ENCODE peak calls at places on chromosomes 11 and 22, in six cellular contexts. W, J, H, R, P and L are unnamed samples.

GRCh38 chr11:47659273-47659672 is 16.9 kb upstream of the MTCH2 start:
- DNase-seq in W (peak; percentile 26), J (no peak), H (no peak), R (no peak), P (no peak), L (no peak)

GRCh38 chr22:29308791-29309262 is 2.4 kb downstream of the GAS2L1 start:
- DNase-seq in W (peak; percentile 65), J (no peak), H (no peak), R (no peak), P (no peak), L (no peak)

GRCh38 chr11:46315033-46315738 is 32.1 kb upstream of the DGKZ start:
- DNase-seq in W (peak; percentile 71), J (peak; percentile 86), H (peak; percentile 70), R (peak; percentile 79), P (peak; percentile 95), L (peak; percentile 64)

GRCh38 chr11:44005076-44005800 is 42.5 kb upstream of the ACCSL start:
- DNase-seq in W (no peak), J (no peak), H (peak; percentile 54), R (no peak), P (no peak), L (no peak)

GRCh38 chr11:69931060-69931910 is 112.1 kb upstream of the FGF3 start:
- DNase-seq in W (no peak), J (no peak), H (peak; percentile 21), R (no peak), P (no peak), L (no peak)

GRCh38 chr11:34897171-34897870 is 18.9 kb downstream of the APIP start:
- DNase-seq in W (no peak), J (no peak), H (no peak), R (no peak), P (no peak), L (no peak)

GRCh38 chr22:32307617-32308016 is 50.0 kb upstream of the RFPL3 start:
- DNase-seq in W (no peak), J (no peak), H (no peak), R (no peak), P (no peak), L (no peak)

GRCh38 chr22:23518381-23519187 is 61.5 kb downstream of the IGLL1 start:
- DNase-seq in W (no peak), J (no peak), H (no peak), R (no peak), P (no peak), L (peak; percentile 23)

GRCh38 chr11:85299247-85299646 is 327.9 kb downstream of the DLG2 start:
- DNase-seq in W (no peak), J (no peak), H (no peak), R (no peak), P (no peak), L (no peak)

GRCh38 chr11:77086521-77087472 is 15.8 kb upstream of the OMP start:
- DNase-seq in W (no peak), J (no peak), H (peak; percentile 80), R (peak; percentile 52), P (no peak), L (no peak)

GRCh38 chr11:74154621-74155281 is 16.1 kb downstream of the C2CD3 start:
- DNase-seq in W (no peak), J (no peak), H (no peak), R (peak; percentile 27), P (no peak), L (peak; percentile 17)

GRCh38 chr22:26547426-26547825 is 35.2 kb upstream of the TFIP11 start:
- DNase-seq in W (peak; percentile 11), J (no peak), H (no peak), R (no peak), P (no peak), L (no peak)

GRCh38 chr11:44445500-44446340 is 119.7 kb upstream of the CD82 start:
- DNase-seq in W (no peak), J (no peak), H (no peak), R (no peak), P (no peak), L (peak; percentile 90)

GRCh38 chr11:114172055-114172861 is 112.7 kb downstream of the ZBTB16 start:
- DNase-seq in W (no peak), J (no peak), H (no peak), R (no peak), P (no peak), L (no peak)

GRCh38 chr11:118144301-118144701 is 8.3 kb downstream of the SCN4B start:
- DNase-seq in W (no peak), J (no peak), H (no peak), R (peak; percentile 80), P (no peak), L (no peak)

GRCh38 chr11:124917115-124917637 is 1.9 kb upstream of the HEPN1 start:
- DNase-seq in W (peak; percentile 89), J (no peak), H (no peak), R (no peak), P (no peak), L (no peak)

GRCh38 chr11:126357055-126357962 is 1.8 kb downstream of the ST3GAL4 start:
- DNase-seq in W (no peak), J (no peak), H (peak; percentile 78), R (no peak), P (no peak), L (no peak)

GRCh38 chr22:36549033-36549432 is 20.1 kb upstream of the EIF3D start:
- DNase-seq in W (no peak), J (no peak), H (no peak), R (no peak), P (no peak), L (no peak)

GRCh38 chr22:31130873-31131272 is 8.1 kb downstream of the INPP5J start:
- DNase-seq in W (no peak), J (no peak), H (no peak), R (no peak), P (no peak), L (peak; percentile 85)

GRCh38 chr22:31253949-31254348 is 38.3 kb downstream of the PIK3IP1 start:
- DNase-seq in W (no peak), J (no peak), H (no peak), R (peak; percentile 46), P (no peak), L (peak; percentile 65)

GRCh38 chr22:40396882-40397281 is 26.5 kb downstream of the SGSM3 start:
- DNase-seq in W (peak; percentile 88), J (no peak), H (no peak), R (no peak), P (no peak), L (peak; percentile 96)

GRCh38 chr11:119880143-119880542 is 151.1 kb upstream of the NECTIN1 start:
- DNase-seq in W (no peak), J (no peak), H (no peak), R (no peak), P (no peak), L (no peak)

GRCh38 chr22:27881404-27881803 is 37.7 kb downstream of the PITPNB start:
- DNase-seq in W (peak; percentile 62), J (no peak), H (peak; percentile 69), R (no peak), P (no peak), L (peak; percentile 67)

GRCh38 chr22:30868663-30869385 is 99.8 kb downstream of the MORC2 start:
- DNase-seq in W (peak; percentile 75), J (no peak), H (peak; percentile 23), R (peak; percentile 15), P (no peak), L (no peak)

GRCh38 chr11:29449280-29450074 is 567.4 kb downstream of the KCNA4 start:
- DNase-seq in W (no peak), J (no peak), H (no peak), R (no peak), P (no peak), L (no peak)

GRCh38 chr22:10961043-10961860 is 4566.7 kb upstream of the OR11H1 start:
- DNase-seq in W (no peak), J (no peak), H (no peak), R (no peak), P (no peak), L (no peak)
- TF ChIP-seq CTCF in W (no peak), J (no peak), H (no peak), R (no peak), P (no peak), L (no peak)

DNA sequence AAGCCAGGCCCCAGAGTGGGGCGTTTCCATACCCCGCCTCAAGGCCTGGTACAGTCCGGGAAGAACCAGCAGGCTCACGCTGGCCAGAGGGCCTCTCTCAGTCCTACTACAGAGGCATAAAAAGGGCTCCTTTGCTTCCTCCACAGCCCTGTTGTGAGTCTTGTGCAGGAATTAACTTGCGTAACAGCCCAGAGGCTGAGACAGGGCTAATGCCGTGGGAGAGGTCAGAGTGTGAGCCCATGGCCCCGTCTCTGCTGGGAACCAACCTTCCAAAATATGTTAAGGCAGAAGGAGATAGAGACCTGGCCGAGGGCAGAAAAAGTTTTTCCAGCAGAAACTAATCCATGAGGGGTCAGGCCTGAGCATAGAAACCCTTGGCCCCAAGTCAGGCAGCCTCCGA is 19.9 kb upstream of the TMEM184B start:
- DNase-seq in W (no peak), J (no peak), H (no peak), R (no peak), P (no peak), L (no peak)
- H3K27ac ChIP-seq in W (no peak overlapping the region), J (no peak overlapping the region), H (no peak overlapping the region), R (peak overlapping the region; percentile 68), P (no peak overlapping the region), L (no peak overlapping the region)

DNA sequence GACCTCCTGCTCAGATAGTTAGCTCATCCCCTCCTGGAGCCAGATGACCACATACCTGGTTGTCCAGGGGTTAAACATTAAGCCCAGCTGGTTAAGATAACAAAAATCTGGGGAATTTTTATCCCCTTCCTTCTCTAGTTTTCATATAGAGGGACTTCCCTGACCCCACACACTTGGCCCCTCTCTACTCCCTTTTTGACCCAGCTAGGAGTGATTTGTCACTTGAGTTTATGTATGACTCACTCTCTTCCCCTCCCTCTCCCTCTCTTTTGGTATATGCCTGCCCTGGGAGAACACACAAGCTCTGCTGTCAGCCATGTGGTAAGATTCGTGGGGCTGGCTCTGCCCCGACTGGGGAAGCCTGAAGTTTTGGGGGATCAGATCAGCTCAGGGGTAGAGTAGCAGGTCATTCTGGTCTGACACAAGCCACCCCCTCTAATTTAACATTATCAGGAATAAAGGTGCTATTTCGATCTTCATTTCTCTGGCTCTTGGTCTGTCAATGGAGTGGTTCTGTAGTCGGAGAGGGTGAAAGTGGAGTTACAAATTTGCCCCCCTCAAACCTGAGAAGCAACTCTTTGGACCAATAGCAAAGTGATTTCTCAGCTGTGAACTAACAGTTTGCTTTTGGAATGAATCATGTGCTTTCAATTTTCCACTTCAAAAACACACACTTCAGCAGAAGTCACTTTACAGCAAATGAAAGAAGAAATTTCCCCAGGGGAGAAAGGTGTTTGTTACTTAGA is 415.3 kb upstream of the CADM1 start:
- DNase-seq in W (peak; percentile 79), J (no peak), H (no peak), R (no peak), P (no peak), L (peak; percentile 29)
- TF ChIP-seq POLR2A in W (no peak), J (no peak), H (no peak), R (no peak), P (no peak), L (no peak)

GRCh38 chr22:19913337-19913936 is 28.1 kb upstream of the COMT start:
- DNase-seq in W (no peak), J (no peak), H (no peak), R (no peak), P (no peak), L (no peak)

GRCh38 chr22:19916006-19916405 is 25.6 kb upstream of the COMT start:
- DNase-seq in W (no peak), J (no peak), H (no peak), R (no peak), P (no peak), L (no peak)

GRCh38 chr22:19915287-19915954 is 26.2 kb upstream of the COMT start:
- DNase-seq in W (no peak), J (no peak), H (no peak), R (no peak), P (no peak), L (no peak)

GRCh38 chr22:19912236-19912999 is 29.2 kb upstream of the COMT start:
- DNase-seq in W (no peak), J (no peak), H (no peak), R (no peak), P (no peak), L (peak; percentile 95)

GRCh38 chr22:19914201-19914943 is 27.2 kb upstream of the COMT start:
- DNase-seq in W (no peak), J (no peak), H (no peak), R (no peak), P (no peak), L (no peak)
- TF ChIP-seq CTCF in W (no peak), J (no peak), H (no peak), R (no peak), P (no peak), L (no peak)